ENCODE peak calls at places on chromosomes 3 and 15, in ten cellular contexts. V is fibroblast of villous mesenchyme, Z is heart right ventricle, L is colonic mucosa, I is brain microvascular endothelial cell, F is mammary epithelial cell, S is nephron progenitor cell, Y is sigmoid colon, J is thoracic aorta, U is heart left ventricle. C is an unnamed sample.

GRCh38 chr3:181629701-181630100 is 82.0 kb upstream of the SOX2 start:
- DNase-seq in Y (no peak), J (no peak), S (no peak), V (no peak), Z (no peak), I (no peak), U (no peak), L (no peak), F (no peak), C (peak; percentile 21)

GRCh38 chr15:90407871-90408317 is 19.9 kb downstream of the IQGAP1 start:
- DNase-seq in F (no peak), U (no peak), V (peak; percentile 97), J (no peak), Y (no peak), L (no peak), Z (no peak), I (peak; percentile 13), S (no peak), C (peak; percentile 38)

GRCh38 chr3:169243122-169243521 is 420.4 kb downstream of the MECOM start:
- DNase-seq in U (no peak), I (peak; percentile 17), L (no peak), J (no peak), Y (no peak), Z (no peak), F (no peak), V (peak; percentile 45), S (no peak), C (peak; percentile 34)

GRCh38 chr15:45637552-45638033 is 2.8 kb downstream of the SQOR start:
- DNase-seq in I (peak; percentile 77), J (no peak), S (no peak), U (peak; percentile 69), Z (peak; percentile 74), V (peak; percentile 98), F (peak; percentile 76), Y (peak; percentile 84), L (peak; percentile 76), C (peak; percentile 96)

GRCh38 chr3:170809975-170810357 is 60.0 kb downstream of the RPL22L1 start:
- DNase-seq in V (peak; percentile 94), J (no peak), L (no peak), I (peak; percentile 5), Y (no peak), U (no peak), S (no peak), F (peak; percentile 86), Z (no peak), C (peak; percentile 41)

GRCh38 chr3:37909067-37909911 is 47.6 kb downstream of the CTDSPL start:
- DNase-seq in Z (no peak), F (peak; percentile 58), Y (no peak), J (no peak), U (no peak), V (no peak), L (no peak), I (peak; percentile 21), S (no peak), C (peak; percentile 45)

GRCh38 chr15:41919954-41920538 is 26.2 kb upstream of the SPTBN5 start:
- DNase-seq in L (peak; percentile 52), Z (peak; percentile 88), I (peak; percentile 91), F (no peak), Y (no peak), V (peak; percentile 95), J (no peak), S (peak; percentile 40), U (no peak), C (peak; percentile 97)

GRCh38 chr3:8371085-8371551 is 130.5 kb upstream of the LMCD1 start:
- DNase-seq in S (no peak), Y (no peak), I (peak; percentile 94), F (peak; percentile 16), U (no peak), L (no peak), V (peak; percentile 38), J (no peak), Z (no peak), C (peak; percentile 75)

GRCh38 chr15:78223396-78224023 is 10.9 kb downstream of the ACSBG1 start:
- DNase-seq in J (no peak), Z (peak; percentile 53), I (no peak), Y (no peak), L (no peak), U (peak; percentile 42), S (no peak), F (no peak), V (peak; percentile 56), C (peak; percentile 52)

GRCh38 chr3:126465928-126466564 is 9.6 kb downstream of the ZXDC start:
- DNase-seq in U (no peak), J (no peak), Z (no peak), F (no peak), S (no peak), V (no peak), Y (peak; percentile 66), I (no peak), L (no peak), C (no peak)

GRCh38 chr3:10516835-10517465 is 11.6 kb upstream of the ATP2B2 start:
- DNase-seq in F (no peak), L (no peak), I (no peak), U (no peak), V (no peak), Y (peak; percentile 46), J (no peak), Z (no peak), S (no peak), C (no peak)

GRCh38 chr3:70982700-70983140 is 600.8 kb downstream of the FOXP1 start:
- DNase-seq in V (peak; percentile 89), Y (peak; percentile 74), I (peak; percentile 85), F (peak; percentile 97), L (peak; percentile 34), J (peak; percentile 26), S (peak; percentile 11), Z (peak; percentile 54), U (no peak), C (peak; percentile 94)

GRCh38 chr3:148742127-148742526 is 44.4 kb downstream of the AGTR1 start:
- DNase-seq in J (no peak), V (no peak), U (no peak), Z (no peak), F (no peak), I (no peak), Y (no peak), S (no peak), L (no peak), C (no peak)

DNA sequence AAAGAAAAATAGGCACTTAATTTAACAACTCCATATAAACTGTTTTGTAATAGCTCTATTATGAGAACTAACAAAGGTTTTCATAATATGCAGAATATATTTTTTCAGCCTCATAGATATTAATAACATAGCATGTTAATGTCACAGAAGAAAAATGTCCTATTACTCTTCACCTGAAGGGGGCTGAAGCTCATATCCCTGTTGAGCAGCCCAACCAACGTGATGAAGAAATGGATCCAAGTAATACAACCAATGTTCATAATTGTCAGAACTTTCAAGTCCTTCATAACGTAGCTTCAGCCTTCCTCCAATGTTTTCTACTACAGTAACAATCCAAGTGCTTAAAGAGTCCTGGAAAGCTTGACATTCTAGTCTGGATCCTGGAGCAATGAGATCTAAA is 34.5 kb upstream of the STIMATE start:
- DNase-seq in I (no peak), Y (no peak), U (no peak), J (no peak), Z (no peak), F (no peak), V (no peak), S (no peak), L (no peak), C (no peak)
- TF ChIP-seq CTCF in I (peak; percentile 34), Y (no peak), U (no peak), J (no peak), Z (no peak), F (no peak), V (no peak), S (no peak), L (no peak), C (peak; percentile 18)

GRCh38 chr15:51758645-51759044 is 7.2 kb downstream of the TMOD2 start:
- DNase-seq in V (peak; percentile 55), L (peak; percentile 43), J (no peak), S (no peak), I (peak; percentile 65), U (peak; percentile 78), F (peak; percentile 42), Y (peak; percentile 87), Z (peak; percentile 52), C (peak; percentile 76)
- TF ChIP-seq CTCF in V (no peak), L (no peak), J (no peak), S (no peak), I (no peak), U (no peak), F (no peak), Y (no peak), Z (no peak), C (no peak)

GRCh38 chr15:51759557-51760070 is 8.2 kb downstream of the TMOD2 start:
- DNase-seq in U (no peak), I (peak; percentile 91), V (peak; percentile 89), F (peak; percentile 59), L (peak; percentile 58), J (no peak), S (no peak), Y (peak; percentile 86), Z (peak; percentile 52), C (peak; percentile 97)
- TF ChIP-seq CTCF in U (peak; percentile 18), I (peak; percentile 69), V (peak; percentile 29), F (no peak), L (no peak), J (no peak), S (no peak), Y (no peak), Z (no peak), C (peak; percentile 23)

DNA sequence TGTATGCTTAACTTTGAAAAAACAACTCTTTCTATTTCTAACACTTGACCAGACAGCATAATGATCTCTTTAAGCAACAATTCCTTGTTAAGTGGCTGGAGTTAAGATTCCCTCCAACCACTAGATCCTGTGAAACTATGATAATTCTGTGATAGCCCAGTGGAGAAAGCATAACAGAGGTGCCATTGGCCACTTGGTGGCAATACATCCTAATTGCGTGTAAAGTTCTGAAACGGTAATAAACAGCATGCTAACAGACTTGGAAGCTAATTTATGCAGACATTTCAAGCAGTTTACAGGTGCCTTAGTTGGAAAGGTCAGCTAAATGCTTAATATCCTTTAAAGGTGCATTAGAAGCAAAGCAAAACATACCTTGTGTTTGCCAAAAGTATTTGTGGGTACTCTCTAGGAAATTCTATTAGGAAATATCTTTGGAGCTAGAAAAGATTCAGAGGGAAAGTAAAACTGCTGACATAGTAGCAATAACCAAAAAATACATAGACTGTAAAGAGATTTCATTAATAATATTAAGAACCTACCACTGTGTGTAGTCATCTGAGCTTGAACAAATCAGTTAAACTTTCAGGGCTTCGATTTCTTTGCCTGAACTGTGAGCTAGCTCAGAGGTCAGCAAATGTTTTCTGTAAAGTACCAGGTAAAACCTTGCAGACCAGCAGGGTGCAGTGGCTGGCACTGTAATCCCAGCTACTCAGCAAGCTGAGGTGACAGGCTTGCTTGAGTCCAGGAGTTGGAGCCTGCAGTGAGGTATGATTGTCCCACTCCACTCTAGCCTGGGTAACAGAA is 19.0 kb upstream of the CSTA start:
- DNase-seq in V (no peak), S (peak; percentile 4), J (no peak), Y (no peak), F (peak; percentile 56), L (peak; percentile 62), Z (no peak), U (no peak), I (no peak), C (no peak)
- TF ChIP-seq CTCF in V (peak; percentile 12), S (no peak), J (no peak), Y (no peak), F (peak; percentile 53), L (peak; percentile 25), Z (no peak), U (no peak), I (peak; percentile 29), C (no peak)